ENCODE peak calls at places on chromosomes 6 and 20, in five cellular contexts. One of them, this sample, is unnamed. For H3K9me3, the result is how much of the 10 kb centered on the place peaks cover.

GRCh38 chr6:97322811-97323210 is 39.8 kb upstream of the MMS22L start:
- DNase-seq in CD8-positive, alpha-beta memory T cell: no peak
- DNase-seq in stomach: no peak
- DNase-seq in ovary: no peak
- DNase-seq in Karpas-422: no peak
- DNase-seq in this sample: no peak

GRCh38 chr20:3080939-3081388 is 3.6 kb downstream of the AVP start:
- DNase-seq in stomach: no peak
- DNase-seq in Karpas-422: no peak
- DNase-seq in CD8-positive, alpha-beta memory T cell: no peak
- DNase-seq in ovary: peak
- DNase-seq in this sample: no peak

GRCh38 chr6:121630716-121631115 is 195.3 kb downstream of the GJA1 start:
- DNase-seq in stomach: no peak
- DNase-seq in Karpas-422: no peak
- DNase-seq in ovary: no peak
- DNase-seq in CD8-positive, alpha-beta memory T cell: no peak
- DNase-seq in this sample: no peak

GRCh38 chr6:163260111-163260895 is 154.2 kb upstream of the QKI start:
- DNase-seq in ovary: no peak
- DNase-seq in stomach: no peak
- DNase-seq in Karpas-422: no peak
- DNase-seq in CD8-positive, alpha-beta memory T cell: no peak
- DNase-seq in this sample: no peak

GRCh38 chr20:52681288-52681687 is 290.9 kb upstream of the TSHZ2 start:
- DNase-seq in CD8-positive, alpha-beta memory T cell: no peak
- DNase-seq in stomach: no peak
- DNase-seq in ovary: no peak
- DNase-seq in Karpas-422: no peak
- DNase-seq in this sample: no peak

GRCh38 chr6:134230087-134230717 is 87.7 kb downstream of the SGK1 start:
- DNase-seq in Karpas-422: no peak
- DNase-seq in ovary: no peak
- DNase-seq in CD8-positive, alpha-beta memory T cell: no peak
- DNase-seq in stomach: no peak
- DNase-seq in this sample: no peak

GRCh38 chr6:41941280-41942044 is at the start of gene CCND3:
- DNase-seq in Karpas-422: peak
- DNase-seq in stomach: peak
- DNase-seq in CD8-positive, alpha-beta memory T cell: peak
- DNase-seq in ovary: peak
- DNase-seq in this sample: peak

GRCh38 chr6:43803783-43804549 is 34.0 kb downstream of the VEGFA start:
- DNase-seq in CD8-positive, alpha-beta memory T cell: no peak
- DNase-seq in Karpas-422: no peak
- DNase-seq in ovary: no peak
- DNase-seq in stomach: no peak
- DNase-seq in this sample: peak

GRCh38 chr6:23621026-23621425 is 505.0 kb upstream of the NRSN1 start:
- DNase-seq in Karpas-422: no peak
- DNase-seq in CD8-positive, alpha-beta memory T cell: no peak
- DNase-seq in stomach: no peak
- DNase-seq in ovary: no peak
- DNase-seq in this sample: no peak

GRCh38 chr20:48614593-48615274 is 213.1 kb downstream of the PREX1 start:
- DNase-seq in stomach: no peak
- DNase-seq in CD8-positive, alpha-beta memory T cell: no peak
- DNase-seq in ovary: no peak
- DNase-seq in Karpas-422: no peak
- DNase-seq in this sample: no peak

GRCh38 chr20:2379511-2380229 is 1.0 kb upstream of the TGM6 start:
- DNase-seq in Karpas-422: no peak
- DNase-seq in stomach: no peak
- DNase-seq in CD8-positive, alpha-beta memory T cell: no peak
- DNase-seq in ovary: no peak
- DNase-seq in this sample: no peak

DNA sequence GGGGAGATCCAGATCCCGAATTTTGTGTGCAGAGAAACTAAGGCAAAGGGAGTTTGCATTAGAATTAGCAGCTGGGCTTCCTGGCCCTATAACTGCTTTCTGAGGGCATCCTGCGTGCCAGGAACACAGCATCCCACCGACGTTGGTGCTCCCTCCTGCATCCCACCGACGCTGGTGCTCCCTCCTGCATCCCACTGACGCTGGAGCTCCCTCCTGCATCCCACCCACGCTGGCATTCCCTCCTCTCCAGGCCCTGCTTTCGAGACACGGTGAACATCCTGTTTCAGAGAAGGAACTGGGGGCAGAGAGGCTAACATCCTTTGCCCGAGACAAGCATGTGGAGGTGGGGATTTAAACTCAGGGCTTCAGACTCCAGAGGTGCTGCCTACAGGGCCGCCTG is 44.4 kb downstream of the DACT2 start:
- DNase-seq in Karpas-422: no peak
- DNase-seq in ovary: no peak
- DNase-seq in stomach: no peak
- DNase-seq in CD8-positive, alpha-beta memory T cell: no peak
- DNase-seq in this sample: no peak
- H3K9me3 ChIP-seq in Karpas-422: under half
- H3K9me3 ChIP-seq in ovary: under half
- H3K9me3 ChIP-seq in stomach: under half
- H3K9me3 ChIP-seq in CD8-positive, alpha-beta memory T cell: under half
- H3K9me3 ChIP-seq in this sample: under half

GRCh38 chr6:137188855-137189254 is 15.4 kb upstream of the IL22RA2 start:
- DNase-seq in CD8-positive, alpha-beta memory T cell: no peak
- DNase-seq in Karpas-422: peak
- DNase-seq in ovary: no peak
- DNase-seq in stomach: no peak
- DNase-seq in this sample: no peak
- H3K9me3 ChIP-seq in CD8-positive, alpha-beta memory T cell: under half
- H3K9me3 ChIP-seq in Karpas-422: under half
- H3K9me3 ChIP-seq in ovary: under half
- H3K9me3 ChIP-seq in stomach: under half
- H3K9me3 ChIP-seq in this sample: under half

GRCh38 chr20:39993737-39994136 is 695.3 kb downstream of the MAFB start:
- DNase-seq in CD8-positive, alpha-beta memory T cell: no peak
- DNase-seq in stomach: no peak
- DNase-seq in Karpas-422: no peak
- DNase-seq in ovary: no peak
- DNase-seq in this sample: peak
- H3K9me3 ChIP-seq in CD8-positive, alpha-beta memory T cell: under half
- H3K9me3 ChIP-seq in stomach: under half
- H3K9me3 ChIP-seq in Karpas-422: under half
- H3K9me3 ChIP-seq in ovary: under half
- H3K9me3 ChIP-seq in this sample: under half

DNA sequence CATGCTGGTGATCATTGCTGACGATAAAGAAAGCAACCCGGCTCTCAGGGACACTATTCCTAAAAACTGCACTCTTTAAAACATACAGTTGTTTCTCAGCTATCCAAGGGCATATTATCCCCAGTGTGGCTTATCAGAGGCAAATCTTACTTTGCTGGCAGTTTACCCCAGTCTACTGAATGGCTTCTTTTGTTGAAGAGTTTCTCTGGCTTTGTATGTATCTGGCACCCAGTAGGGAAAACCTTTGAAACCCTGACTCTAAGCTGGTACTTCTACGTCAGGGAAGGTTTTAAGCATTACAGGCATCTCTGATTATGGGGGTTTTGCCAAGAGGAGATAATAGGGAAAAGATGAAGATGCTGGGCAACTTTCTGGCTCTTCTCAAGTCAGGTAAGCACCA is 637.6 kb upstream of the CHD6 start:
- DNase-seq in CD8-positive, alpha-beta memory T cell: no peak
- DNase-seq in stomach: no peak
- DNase-seq in Karpas-422: no peak
- DNase-seq in ovary: no peak
- DNase-seq in this sample: no peak
- H3K9me3 ChIP-seq in CD8-positive, alpha-beta memory T cell: under half
- H3K9me3 ChIP-seq in stomach: under half
- H3K9me3 ChIP-seq in Karpas-422: under half
- H3K9me3 ChIP-seq in ovary: under half
- H3K9me3 ChIP-seq in this sample: under half

DNA sequence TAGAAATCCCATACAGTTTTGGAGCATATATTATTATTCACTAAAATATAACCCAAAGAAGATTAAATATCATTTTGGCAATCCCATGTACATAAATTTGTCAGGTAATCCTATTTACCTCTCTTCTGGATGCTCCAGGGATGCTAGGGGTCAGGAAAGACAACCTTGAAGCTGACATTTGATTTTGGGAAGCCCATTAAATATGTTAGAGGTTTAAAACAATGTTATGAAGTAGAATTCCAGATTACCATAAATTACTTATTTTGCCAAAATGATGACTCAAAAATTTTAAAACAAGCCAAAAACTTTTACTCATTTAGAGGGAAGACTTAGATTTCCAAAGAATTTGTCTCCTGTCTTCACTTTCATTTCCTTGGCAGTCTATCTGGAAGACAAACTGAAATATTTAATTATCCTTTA is 9.2 kb upstream of the IL22RA2 start:
- DNase-seq in CD8-positive, alpha-beta memory T cell: no peak
- DNase-seq in Karpas-422: no peak
- DNase-seq in stomach: no peak
- DNase-seq in ovary: no peak
- DNase-seq in this sample: no peak
- H3K9me3 ChIP-seq in CD8-positive, alpha-beta memory T cell: under half
- H3K9me3 ChIP-seq in Karpas-422: under half
- H3K9me3 ChIP-seq in stomach: half or more
- H3K9me3 ChIP-seq in ovary: under half
- H3K9me3 ChIP-seq in this sample: under half

DNA sequence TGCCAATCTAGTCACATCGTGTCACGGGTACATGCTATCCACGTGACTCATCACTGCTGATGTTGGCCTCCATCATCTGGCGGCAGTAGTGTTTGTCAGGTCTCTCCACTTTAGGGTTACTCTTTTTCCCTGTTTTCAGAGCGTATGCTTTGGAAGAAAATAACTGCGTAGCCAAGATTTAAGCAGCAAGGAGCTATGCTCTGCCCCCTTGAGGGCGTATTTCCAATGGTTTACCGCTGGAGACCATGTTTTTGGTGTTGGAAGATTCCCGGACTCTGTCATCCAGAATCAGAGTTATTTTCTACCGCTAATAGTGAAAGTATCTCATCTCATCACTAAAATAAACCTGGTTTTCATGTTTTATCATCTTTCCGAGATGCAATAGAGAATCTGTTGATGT is 306.5 kb downstream of the C6orf118 start:
- DNase-seq in stomach: no peak
- DNase-seq in CD8-positive, alpha-beta memory T cell: no peak
- DNase-seq in Karpas-422: no peak
- DNase-seq in ovary: no peak
- DNase-seq in this sample: no peak
- H3K9me3 ChIP-seq in stomach: under half
- H3K9me3 ChIP-seq in CD8-positive, alpha-beta memory T cell: under half
- H3K9me3 ChIP-seq in Karpas-422: under half
- H3K9me3 ChIP-seq in ovary: under half
- H3K9me3 ChIP-seq in this sample: under half

GRCh38 chr6:168699631-168700315 is 258.8 kb downstream of the SMOC2 start:
- DNase-seq in ovary: peak
- DNase-seq in stomach: no peak
- DNase-seq in Karpas-422: no peak
- DNase-seq in CD8-positive, alpha-beta memory T cell: no peak
- DNase-seq in this sample: no peak
- H3K9me3 ChIP-seq in ovary: under half
- H3K9me3 ChIP-seq in stomach: under half
- H3K9me3 ChIP-seq in Karpas-422: under half
- H3K9me3 ChIP-seq in CD8-positive, alpha-beta memory T cell: under half
- H3K9me3 ChIP-seq in this sample: under half

GRCh38 chr20:15811951-15812350 is 761.3 kb downstream of the KIF16B start:
- DNase-seq in CD8-positive, alpha-beta memory T cell: no peak
- DNase-seq in ovary: no peak
- DNase-seq in Karpas-422: no peak
- DNase-seq in stomach: no peak
- DNase-seq in this sample: no peak

GRCh38 chr20:15817351-15817750 is 755.9 kb downstream of the KIF16B start:
- DNase-seq in Karpas-422: no peak
- DNase-seq in ovary: no peak
- DNase-seq in CD8-positive, alpha-beta memory T cell: no peak
- DNase-seq in stomach: no peak
- DNase-seq in this sample: no peak

GRCh38 chr20:15814360-15814759 is 758.9 kb downstream of the KIF16B start:
- DNase-seq in Karpas-422: no peak
- DNase-seq in ovary: no peak
- DNase-seq in stomach: no peak
- DNase-seq in CD8-positive, alpha-beta memory T cell: no peak
- DNase-seq in this sample: no peak

GRCh38 chr20:15814903-15815302 is 758.3 kb downstream of the KIF16B start:
- DNase-seq in Karpas-422: no peak
- DNase-seq in ovary: no peak
- DNase-seq in CD8-positive, alpha-beta memory T cell: no peak
- DNase-seq in stomach: no peak
- DNase-seq in this sample: no peak

GRCh38 chr20:15812696-15813095 is 760.6 kb downstream of the KIF16B start:
- DNase-seq in CD8-positive, alpha-beta memory T cell: no peak
- DNase-seq in ovary: no peak
- DNase-seq in stomach: no peak
- DNase-seq in Karpas-422: no peak
- DNase-seq in this sample: no peak
- H3K9me3 ChIP-seq in CD8-positive, alpha-beta memory T cell: under half
- H3K9me3 ChIP-seq in ovary: under half
- H3K9me3 ChIP-seq in stomach: under half
- H3K9me3 ChIP-seq in Karpas-422: under half
- H3K9me3 ChIP-seq in this sample: under half

GRCh38 chr6:170096191-170096802 is 194.6 kb downstream of the DLL1 start:
- DNase-seq in ovary: no peak
- DNase-seq in CD8-positive, alpha-beta memory T cell: no peak
- DNase-seq in Karpas-422: no peak
- DNase-seq in stomach: peak
- DNase-seq in this sample: no peak

GRCh38 chr6:170093658-170094596 is 197.0 kb downstream of the DLL1 start:
- DNase-seq in stomach: peak
- DNase-seq in CD8-positive, alpha-beta memory T cell: no peak
- DNase-seq in ovary: no peak
- DNase-seq in Karpas-422: no peak
- DNase-seq in this sample: no peak

GRCh38 chr6:170094686-170095272 is 196.1 kb downstream of the DLL1 start:
- DNase-seq in ovary: no peak
- DNase-seq in Karpas-422: no peak
- DNase-seq in CD8-positive, alpha-beta memory T cell: no peak
- DNase-seq in stomach: peak
- DNase-seq in this sample: peak

GRCh38 chr6:170096803-170097504 is 193.9 kb downstream of the DLL1 start:
- DNase-seq in Karpas-422: no peak
- DNase-seq in stomach: peak
- DNase-seq in ovary: no peak
- DNase-seq in CD8-positive, alpha-beta memory T cell: no peak
- DNase-seq in this sample: peak

GRCh38 chr6:170095273-170095976 is 195.5 kb downstream of the DLL1 start:
- DNase-seq in stomach: peak
- DNase-seq in CD8-positive, alpha-beta memory T cell: no peak
- DNase-seq in Karpas-422: no peak
- DNase-seq in ovary: no peak
- DNase-seq in this sample: peak
- H3K9me3 ChIP-seq in stomach: under half
- H3K9me3 ChIP-seq in CD8-positive, alpha-beta memory T cell: under half
- H3K9me3 ChIP-seq in Karpas-422: under half
- H3K9me3 ChIP-seq in ovary: under half
- H3K9me3 ChIP-seq in this sample: under half